ENCODE peak calls at places on chromosomes 13 and 19, in five cellular contexts. G is GM12878, V is IMR-90, H is K562, Z is A549. W is an unnamed sample.

GRCh38 chr19:10552596-10553053 is 8.9 kb downstream of the ATG4D start:
- DNase-seq in V (no peak), H (peak), Z (peak), G (no peak), W (peak)

GRCh38 chr13:110641055-110642015 is 26.0 kb downstream of the NAXD start:
- DNase-seq in V (peak), H (no peak), Z (no peak), G (no peak), W (no peak)

GRCh38 chr13:99361197-99361596 is 54.0 kb upstream of the GPR183 start:
- DNase-seq in Z (no peak), H (no peak), G (no peak), V (no peak), W (no peak)

GRCh38 chr13:71525004-71525403 is 342.0 kb downstream of the DACH1 start:
- DNase-seq in V (no peak), G (no peak), H (no peak), Z (no peak), W (no peak)

GRCh38 chr13:83178008-83178407 is 704.3 kb downstream of the SLITRK1 start:
- DNase-seq in V (no peak), Z (no peak), G (no peak), H (no peak), W (no peak)

GRCh38 chr13:90305796-90306195 is 1041.7 kb upstream of the MIR17HG start:
- DNase-seq in V (no peak), Z (no peak), G (no peak), H (no peak), W (no peak)

GRCh38 chr19:31071157-31071855 is 277.9 kb downstream of the TSHZ3 start:
- DNase-seq in G (no peak), Z (no peak), H (no peak), V (no peak), W (no peak)

GRCh38 chr19:50401505-50402450 is 17.0 kb upstream of the SPIB start:
- DNase-seq in V (no peak), Z (no peak), H (no peak), G (no peak), W (no peak)

GRCh38 chr13:73060251-73061160 is 1.7 kb downstream of the KLF5 start:
- DNase-seq in G (no peak), H (no peak), Z (no peak), V (peak), W (peak)

GRCh38 chr19:45477713-45478453 is 10.1 kb downstream of the FOSB start:
- DNase-seq in G (no peak), V (no peak), Z (no peak), H (no peak), W (no peak)

GRCh38 chr19:37931941-37932655 is 25.1 kb downstream of the SIPA1L3 start:
- DNase-seq in Z (peak), V (peak), H (no peak), G (no peak), W (no peak)

GRCh38 chr13:46759861-46760260 is 37.1 kb downstream of the ESD start:
- DNase-seq in Z (peak), V (no peak), G (no peak), H (no peak), W (no peak)

GRCh38 chr19:17406039-17406886 is 833 bp upstream of the BST2 start:
- DNase-seq in G (no peak), Z (no peak), H (peak), V (no peak), W (no peak)

DNA sequence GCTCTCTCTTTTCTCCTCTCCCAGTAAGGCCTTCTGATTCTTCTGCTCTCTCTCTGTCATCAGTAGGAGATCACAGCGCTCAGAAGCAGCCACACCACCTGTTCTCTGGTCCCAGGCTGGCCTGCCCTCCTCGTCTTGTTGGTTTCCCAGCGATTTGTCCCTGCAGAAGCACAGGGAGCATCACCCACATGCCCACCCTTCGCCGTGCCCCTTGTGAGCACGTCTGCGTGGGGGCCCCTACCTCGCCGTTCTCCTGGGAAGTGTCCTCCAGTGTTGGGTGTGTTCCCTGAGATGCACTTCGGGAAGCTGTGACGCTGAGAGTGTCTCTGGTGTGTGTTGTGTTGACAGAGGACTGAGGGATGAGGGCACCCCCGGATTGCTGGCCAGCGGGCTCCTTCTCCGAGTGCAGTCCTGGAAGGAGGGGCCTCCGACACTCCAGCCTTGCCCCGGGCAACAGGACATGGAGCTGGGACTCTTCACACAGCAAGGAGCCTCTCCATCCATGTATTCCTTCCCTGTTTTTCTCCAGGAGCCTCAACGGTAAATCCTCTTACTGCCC is 61.2 kb downstream of the SOX1 start:
- DNase-seq in G (no peak), V (no peak), Z (no peak), H (no peak), W (no peak)
- TF ChIP-seq BHLHE40 in G (no peak), V (no peak), Z (no peak), H (no peak), W (no peak)

GRCh38 chr19:14437578-14438140 is 4.6 kb downstream of the PKN1 start:
- DNase-seq in G (no peak), V (no peak), Z (no peak), H (no peak), W (no peak)
- TF ChIP-seq BHLHE40 in G (no peak), V (no peak), Z (no peak), H (no peak), W (no peak)

DNA sequence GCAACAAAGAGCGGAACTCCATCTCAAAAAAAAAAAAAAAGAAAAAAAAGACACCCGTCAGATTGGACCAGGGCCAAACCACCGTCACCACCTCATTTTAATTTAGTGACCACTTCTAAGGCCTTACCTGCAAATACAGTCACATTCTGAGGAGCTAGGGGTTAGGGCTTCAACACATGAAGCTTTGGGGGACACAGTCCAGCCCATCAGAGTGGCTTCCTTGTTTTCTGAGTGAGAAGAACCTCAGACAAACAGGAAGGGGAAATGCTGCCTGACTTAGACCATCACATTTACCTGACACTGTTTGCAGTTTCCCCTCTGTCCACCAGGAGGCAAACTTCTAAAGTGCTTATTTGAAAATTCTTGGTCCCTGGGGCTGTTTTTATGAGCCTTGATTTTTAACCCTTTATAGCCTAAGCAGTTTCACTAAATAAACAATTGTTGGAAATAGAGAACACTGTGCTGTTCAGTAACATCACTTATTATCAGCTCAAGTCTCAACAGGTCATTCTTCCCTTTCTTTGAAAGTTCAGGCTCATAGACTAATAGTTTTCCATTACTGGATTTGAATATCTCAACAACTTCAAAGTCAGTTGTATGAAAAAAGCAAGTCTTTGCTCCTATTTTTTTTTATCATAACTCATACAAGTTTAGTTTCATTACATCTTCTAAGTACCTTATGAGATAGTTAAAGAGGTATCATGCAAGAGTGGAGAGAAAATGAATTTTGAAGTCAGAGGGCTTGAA is 74.9 kb upstream of the WASF3 start:
- DNase-seq in Z (peak), H (peak), G (peak), V (peak), W (peak)
- TF ChIP-seq BHLHE40 in Z (no peak), H (no peak), G (no peak), V (no peak), W (no peak)

GRCh38 chr19:39508629-39509028 is 6.3 kb upstream of the SELENOV start:
- DNase-seq in V (no peak), G (no peak), H (no peak), Z (no peak), W (no peak)

GRCh38 chr19:39506598-39506943 is 7.8 kb downstream of the DLL3 start:
- DNase-seq in Z (no peak), H (no peak), G (no peak), V (no peak), W (no peak)

GRCh38 chr19:39507715-39508364 is 7.1 kb upstream of the SELENOV start:
- DNase-seq in G (no peak), V (no peak), H (no peak), Z (no peak), W (no peak)

GRCh38 chr19:39506944-39507714 is 7.8 kb upstream of the SELENOV start:
- DNase-seq in H (peak), G (no peak), Z (peak), V (peak), W (peak)

DNA sequence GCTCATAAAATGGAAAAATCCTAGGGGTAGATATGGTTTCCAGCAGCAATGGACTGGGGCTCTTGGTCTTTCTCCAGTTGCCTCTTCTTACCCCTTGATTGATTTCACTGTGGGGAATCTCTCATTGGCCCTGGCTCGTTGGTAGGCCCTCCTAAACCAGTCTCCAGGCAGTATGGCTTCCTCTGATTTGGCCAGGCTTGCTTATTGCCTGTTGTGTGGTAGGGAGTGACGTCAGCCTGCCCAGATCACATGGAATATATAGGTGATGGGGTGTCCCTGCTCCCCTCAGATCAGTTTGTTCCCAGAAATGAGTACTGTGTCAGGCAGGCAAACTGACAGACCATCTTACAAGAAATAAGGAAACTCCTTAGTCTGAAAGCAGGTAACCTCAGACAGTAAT is 5.7 kb upstream of the SELENOV start:
- DNase-seq in V (no peak), H (no peak), Z (no peak), G (no peak), W (no peak)
- TF ChIP-seq BHLHE40 in V (no peak), H (no peak), Z (no peak), G (no peak), W (no peak)

GRCh38 chr19:39031368-39032163 is 783 bp downstream of the FBXO27 start:
- DNase-seq in Z (peak), H (peak), V (no peak), G (peak), W (peak)

GRCh38 chr19:39030854-39031367 is 1.4 kb downstream of the FBXO27 start:
- DNase-seq in G (no peak), Z (no peak), V (no peak), H (no peak), W (no peak)

GRCh38 chr19:39038098-39038497 is 5.7 kb upstream of the FBXO27 start:
- DNase-seq in V (peak), Z (peak), G (no peak), H (peak), W (peak)

GRCh38 chr19:39037194-39037593 is 4.8 kb upstream of the FBXO27 start:
- DNase-seq in Z (no peak), V (no peak), H (no peak), G (no peak), W (no peak)

GRCh38 chr19:39032164-39032918 is at the start of gene FBXO27:
- DNase-seq in Z (peak), V (no peak), G (no peak), H (peak), W (peak)
- TF ChIP-seq BHLHE40 in Z (no peak), V (no peak), G (no peak), H (no peak), W (no peak)

GRCh38 chr13:20512042-20512683 is 13.5 kb downstream of the CRYL1 start:
- DNase-seq in V (no peak), Z (no peak), G (no peak), H (no peak), W (no peak)
- TF ChIP-seq BHLHE40 in V (no peak), Z (no peak), G (no peak), H (no peak), W (no peak)

DNA sequence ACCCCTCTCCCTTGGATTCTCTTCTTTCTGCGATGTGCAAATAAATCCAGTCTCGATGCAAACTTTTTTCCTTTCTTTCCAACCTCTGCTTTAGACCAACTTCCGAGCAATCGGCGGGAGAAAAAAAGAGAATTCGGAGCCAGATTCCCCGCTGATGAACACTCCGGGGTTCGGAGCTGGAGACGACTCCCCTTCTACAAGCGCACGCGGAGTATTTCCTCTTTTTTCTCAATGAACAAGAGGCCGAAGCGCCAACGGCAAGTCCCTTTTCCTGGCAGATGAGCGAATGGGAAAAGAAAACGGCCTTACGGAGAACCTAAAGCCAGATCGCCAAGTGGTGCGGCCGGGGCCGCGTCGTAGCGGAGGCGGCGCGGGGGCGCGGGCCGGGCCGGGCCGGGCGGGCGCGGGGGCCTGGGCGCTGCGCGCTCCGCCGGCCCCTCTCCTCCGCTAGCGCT is 256 bp downstream of the SPRY2 start:
- DNase-seq in Z (peak), H (no peak), G (no peak), V (peak), W (no peak)
- TF ChIP-seq BHLHE40 in Z (no peak), H (no peak), G (no peak), V (no peak), W (no peak)

GRCh38 chr19:12836529-12836863 is 1.8 kb upstream of the MAST1 start:
- DNase-seq in Z (no peak), V (no peak), G (no peak), H (no peak), W (no peak)

GRCh38 chr19:12833418-12833746 is 997 bp downstream of the RTBDN start:
- DNase-seq in V (no peak), G (no peak), H (no peak), Z (no peak), W (no peak)

GRCh38 chr19:12834418-12834943 is at the start of gene RTBDN:
- DNase-seq in V (no peak), H (no peak), Z (no peak), G (no peak), W (no peak)

GRCh38 chr19:12833747-12834417 is 497 bp downstream of the RTBDN start:
- DNase-seq in V (no peak), H (peak), Z (no peak), G (no peak), W (peak)

GRCh38 chr19:12834976-12835757 is 788 bp upstream of the RTBDN start:
- DNase-seq in G (no peak), Z (peak), H (peak), V (no peak), W (peak)
- TF ChIP-seq BHLHE40 in G (no peak), Z (no peak), H (no peak), V (no peak), W (no peak)

GRCh38 chr13:40399756-40400155 is 266.7 kb downstream of the FOXO1 start:
- DNase-seq in Z (no peak), H (no peak), V (no peak), G (no peak), W (no peak)

GRCh38 chr13:40404407-40404806 is 262.0 kb downstream of the FOXO1 start:
- DNase-seq in G (no peak), Z (no peak), H (no peak), V (no peak), W (no peak)

GRCh38 chr13:40402931-40403412 is 263.5 kb downstream of the FOXO1 start:
- DNase-seq in Z (peak), V (peak), G (no peak), H (no peak), W (no peak)

GRCh38 chr13:40403509-40404241 is 262.8 kb downstream of the FOXO1 start:
- DNase-seq in Z (no peak), H (no peak), V (no peak), G (no peak), W (no peak)

DNA sequence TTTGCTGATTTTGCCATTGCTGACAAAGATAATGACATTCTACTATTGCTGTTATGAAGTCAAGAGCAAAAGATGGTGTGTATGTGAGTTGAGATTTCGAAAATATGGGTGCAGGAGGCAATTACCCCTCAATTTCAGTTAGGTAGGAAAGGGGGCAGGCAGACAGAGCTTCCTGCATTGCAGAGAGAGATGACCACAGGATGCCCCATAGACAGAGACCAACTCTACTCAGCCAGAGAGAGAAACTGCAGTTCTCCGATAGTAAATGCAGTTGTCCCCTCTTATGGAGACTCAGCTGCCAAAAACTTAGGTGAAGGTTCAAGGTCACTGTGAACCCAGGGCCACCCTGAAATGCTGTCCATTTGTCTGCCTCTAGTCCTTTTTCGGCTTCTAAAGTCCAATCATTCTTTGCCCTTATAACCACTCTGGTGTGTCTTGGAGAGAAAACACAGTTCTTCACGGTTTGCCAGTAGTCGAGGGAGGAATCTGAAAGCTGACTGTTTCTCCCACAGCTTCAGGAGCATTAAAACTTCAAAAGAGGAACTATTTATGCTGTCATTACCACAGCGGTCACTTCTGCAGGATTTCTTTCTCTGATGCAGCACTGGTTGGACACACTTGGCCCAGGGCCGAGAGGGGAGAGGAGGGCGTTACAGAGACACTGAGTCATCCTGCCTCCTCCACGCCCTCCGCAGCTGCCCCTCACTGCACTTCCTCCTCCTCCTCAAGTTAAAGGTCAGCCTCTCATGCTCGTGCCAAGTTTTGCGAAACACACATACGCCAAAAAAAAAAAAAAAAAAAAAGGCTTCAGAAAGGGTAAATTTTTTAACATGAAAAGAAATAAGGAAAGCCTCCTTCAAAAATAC is 264.3 kb downstream of the FOXO1 start:
- DNase-seq in G (peak), H (peak), Z (peak), V (peak), W (peak)
- TF ChIP-seq BHLHE40 in G (peak), H (peak), Z (no peak), V (peak), W (no peak)